ENCODE peak calls at places on chromosomes 4 and X, in ten cellular contexts. J is breast epithelium, Y is colonic mucosa, Z is lower lobe of right lung, I is uterus, D is SJSA1, F is left ventricle myocardium inferior, Q is Karpas-422, M is stomach, K is astrocyte. A is an unnamed sample. For H3K4me1, the result is how much of the 10 kb centered on the place peaks cover.

GRCh38 chrX:45722471-45722870 is 521.8 kb upstream of the DIPK2B start:
- DNase-seq in Q (no peak), F (no peak), D (no peak), K (peak), Y (no peak), I (no peak), Z (no peak), M (no peak), J (no peak), A (no peak)

GRCh38 chr4:119040711-119041185 is 94.9 kb upstream of the MYOZ2 start:
- DNase-seq in I (no peak), F (no peak), M (no peak), J (no peak), Z (no peak), Q (no peak), Y (no peak), K (peak), D (peak), A (no peak)

GRCh38 chr4:148243837-148244236 is 198.4 kb downstream of the NR3C2 start:
- DNase-seq in Y (peak), Q (no peak), I (no peak), K (no peak), F (no peak), Z (no peak), J (no peak), D (no peak), M (no peak), A (no peak)

GRCh38 chr4:151990201-151990600 is 229.4 kb upstream of the GATB start:
- DNase-seq in D (peak), I (no peak), K (peak), Q (no peak), Y (no peak), F (no peak), J (no peak), Z (no peak), M (no peak), A (no peak)

GRCh38 chrX:103792916-103793540 is 16.4 kb downstream of the PLP1 start:
- DNase-seq in K (peak), J (no peak), Q (no peak), I (no peak), M (no peak), F (no peak), D (no peak), Z (no peak), Y (no peak), A (no peak)

GRCh38 chrX:50168305-50168704 is 32.5 kb downstream of the AKAP4 start:
- DNase-seq in I (no peak), Z (no peak), Y (no peak), M (no peak), K (no peak), D (no peak), J (no peak), Q (no peak), F (no peak), A (no peak)

GRCh38 chr4:59553063-59553738 is 1646.9 kb upstream of the ADGRL3 start:
- DNase-seq in Z (no peak), K (peak), Y (no peak), I (no peak), D (peak), F (no peak), Q (no peak), M (no peak), J (no peak), A (peak)

GRCh38 chr4:153555730-153556440 is 89.7 kb downstream of the TMEM131L start:
- DNase-seq in I (peak), D (peak), K (peak), Y (peak), Q (no peak), F (peak), M (peak), Z (no peak), J (no peak), A (peak)

GRCh38 chr4:186886759-186887158 is 163.1 kb upstream of the FAT1 start:
- DNase-seq in Z (no peak), Y (no peak), J (no peak), M (no peak), D (peak), Q (no peak), I (no peak), K (no peak), F (no peak), A (no peak)

GRCh38 chrX:47078129-47079043 is at the start of gene RGN:
- DNase-seq in Y (peak), F (peak), D (no peak), Z (no peak), Q (no peak), J (no peak), K (no peak), M (peak), I (peak), A (peak)

GRCh38 chr4:38413524-38414341 is 250.3 kb upstream of the KLF3 start:
- DNase-seq in Z (no peak), K (no peak), Q (no peak), M (no peak), F (no peak), I (no peak), Y (no peak), J (no peak), D (no peak), A (no peak)

GRCh38 chrX:70208479-70208878 is 26.0 kb upstream of the AWAT1 start:
- DNase-seq in I (no peak), Z (no peak), F (no peak), Q (no peak), Y (no peak), J (no peak), K (peak), M (no peak), D (no peak), A (no peak)

GRCh38 chr4:93529692-93530091 is 298.9 kb upstream of the ATOH1 start:
- DNase-seq in F (no peak), J (no peak), D (no peak), Z (no peak), Y (no peak), I (no peak), M (no peak), Q (no peak), K (no peak), A (no peak)

GRCh38 chr4:88526221-88526815 is 2.7 kb upstream of the PYURF start:
- DNase-seq in M (no peak), I (no peak), F (no peak), Y (no peak), J (no peak), K (no peak), D (no peak), Q (peak), Z (no peak), A (no peak)

GRCh38 chrX:83916525-83916924 is 55.6 kb downstream of the CYLC1 start:
- DNase-seq in K (no peak), M (no peak), I (no peak), Z (no peak), F (no peak), Q (peak), J (no peak), D (peak), Y (no peak), A (no peak)

GRCh38 chr4:128517096-128517738 is 229.6 kb upstream of the PGRMC2 start:
- DNase-seq in F (no peak), Q (peak), J (no peak), Z (no peak), D (no peak), Y (no peak), K (no peak), I (no peak), M (no peak), A (no peak)

GRCh38 chrX:119753639-119754257 is 4.6 kb upstream of the SOWAHD start:
- DNase-seq in I (no peak), J (no peak), Z (no peak), D (no peak), Q (peak), Y (peak), F (no peak), K (no peak), M (no peak), A (no peak)

GRCh38 chr4:139560396-139561084 is 4.5 kb upstream of the SETD7 start:
- DNase-seq in Y (no peak), M (no peak), Z (no peak), J (no peak), F (no peak), K (no peak), I (peak), Q (peak), D (no peak), A (peak)

GRCh38 chrX:68999931-69000330 is 165.3 kb downstream of the PJA1 start:
- DNase-seq in J (no peak), I (no peak), M (no peak), Z (no peak), D (no peak), Q (no peak), F (no peak), K (no peak), Y (no peak), A (no peak)

GRCh38 chr4:140937866-140938265 is 181.7 kb upstream of the TBC1D9 start:
- DNase-seq in F (no peak), D (peak), I (no peak), Z (no peak), M (no peak), Q (no peak), K (peak), Y (no peak), J (no peak), A (no peak)

GRCh38 chr4:159384017-159384416 is 281.1 kb downstream of the RAPGEF2 start:
- DNase-seq in F (no peak), Q (no peak), D (no peak), K (no peak), Z (no peak), Y (no peak), J (no peak), M (no peak), I (no peak), A (no peak)

GRCh38 chr4:26879805-26880204 is 19.2 kb downstream of the STIM2 start:
- DNase-seq in D (no peak), K (no peak), F (no peak), J (no peak), I (no peak), Q (no peak), Z (no peak), M (no peak), Y (no peak), A (no peak)

GRCh38 chrX:123673813-123674212 is 59.0 kb downstream of the THOC2 start:
- DNase-seq in F (no peak), Y (no peak), D (no peak), M (no peak), K (no peak), J (no peak), Z (no peak), Q (no peak), I (no peak), A (no peak)

GRCh38 chr4:110639207-110640092 is 16.6 kb upstream of the PITX2 start:
- DNase-seq in Y (no peak), J (no peak), Z (peak), I (no peak), K (no peak), Q (no peak), M (no peak), D (no peak), F (no peak), A (no peak)

DNA sequence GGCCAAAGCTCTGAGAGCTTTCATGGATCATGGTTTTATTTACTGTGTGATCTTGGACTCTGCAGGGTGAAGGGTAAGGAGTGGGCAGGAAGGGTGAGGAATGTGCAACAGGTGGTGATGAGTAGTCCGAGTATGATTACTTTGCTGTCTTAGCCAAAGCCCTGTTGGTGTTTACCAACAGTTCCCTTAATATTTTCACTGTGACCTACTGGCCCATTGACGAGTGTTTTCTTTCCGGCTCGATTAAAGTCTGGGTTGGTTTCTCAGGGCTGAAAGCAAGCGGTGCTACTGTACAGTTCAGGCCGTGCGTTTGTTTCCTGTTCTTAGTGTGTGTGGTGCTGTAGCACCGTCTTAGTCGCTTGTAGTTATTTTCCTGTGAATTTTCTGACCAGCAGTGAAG is 2.6 kb downstream of the ARHGAP24 start:
- DNase-seq in K (no peak), M (no peak), Y (no peak), Z (no peak), J (no peak), F (no peak), Q (peak), D (no peak), I (no peak), A (no peak)
- H3K4me1 ChIP-seq in K (under half), M (under half), Y (under half), Z (under half), J (under half), F (under half), Q (half or more), D (under half), I (under half), A (under half)

DNA sequence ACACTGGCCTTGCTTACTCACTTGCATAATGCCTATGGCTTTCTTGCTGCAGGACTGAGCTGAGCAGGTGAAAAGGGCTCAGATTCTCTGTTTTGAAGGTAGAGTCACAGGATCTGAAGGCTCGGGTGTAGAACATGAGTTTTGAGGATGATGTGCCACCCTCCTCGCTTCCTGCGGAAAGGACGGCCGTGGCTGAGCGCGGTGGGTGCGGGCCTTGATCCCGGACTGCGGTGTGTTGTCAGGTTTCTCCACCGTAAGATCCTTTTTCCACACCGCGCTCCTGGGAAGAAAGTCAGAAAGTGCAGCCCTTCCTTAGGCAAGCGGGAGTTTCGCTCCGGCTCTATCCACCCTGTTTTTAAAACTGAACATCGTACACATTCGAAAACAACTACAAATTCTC is 36.2 kb downstream of the ZFP42 start:
- DNase-seq in J (no peak), D (no peak), Q (no peak), Y (no peak), I (no peak), Z (no peak), M (no peak), F (no peak), K (no peak), A (no peak)
- H3K27ac ChIP-seq in J (no peak), D (no peak), Q (no peak), Y (no peak), I (no peak), Z (no peak), M (no peak), F (no peak), K (no peak), A (no peak)

DNA sequence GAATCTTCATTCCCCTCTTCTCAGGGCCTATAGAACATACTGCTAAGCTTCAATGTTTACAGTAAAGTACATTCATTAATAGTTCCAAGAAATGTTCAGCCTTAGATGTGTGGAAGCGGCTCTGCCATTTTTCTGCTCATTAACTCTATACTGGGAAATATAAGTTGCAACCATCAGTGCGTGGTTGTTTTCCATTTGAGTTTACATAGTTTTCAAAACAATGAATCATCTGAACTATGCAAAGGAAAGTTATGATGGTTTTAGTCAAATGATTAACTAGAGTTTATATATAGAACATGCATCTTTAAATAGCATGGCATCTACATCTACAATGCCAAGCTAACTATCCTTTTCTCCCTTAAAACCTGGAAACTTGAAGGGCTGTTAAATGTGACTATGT is 29.6 kb downstream of the LEF1 start:
- DNase-seq in K (no peak), Z (no peak), J (no peak), Q (no peak), I (no peak), Y (no peak), F (no peak), D (no peak), M (no peak), A (no peak)
- H3K4me1 ChIP-seq in K (under half), Z (under half), J (under half), Q (under half), I (under half), Y (under half), F (under half), D (under half), M (under half), A (under half)

GRCh38 chr4:91636083-91636482 is 667.7 kb upstream of the GRID2 start:
- DNase-seq in J (no peak), F (no peak), M (no peak), Z (no peak), K (no peak), D (no peak), Y (no peak), Q (peak), I (no peak), A (no peak)

GRCh38 chr4:91630764-91631163 is 673.0 kb upstream of the GRID2 start:
- DNase-seq in M (no peak), Z (no peak), J (no peak), D (no peak), F (no peak), I (no peak), Q (peak), K (no peak), Y (no peak), A (no peak)

GRCh38 chr4:91630054-91630453 is 673.7 kb upstream of the GRID2 start:
- DNase-seq in Q (no peak), M (no peak), F (no peak), I (no peak), J (no peak), D (no peak), Y (no peak), Z (no peak), K (no peak), A (no peak)

GRCh38 chr4:91631335-91631734 is 672.4 kb upstream of the GRID2 start:
- DNase-seq in F (no peak), Q (peak), Y (no peak), D (no peak), I (no peak), M (no peak), K (no peak), Z (no peak), J (no peak), A (no peak)
- H3K27ac ChIP-seq in F (no peak), Q (no peak), Y (no peak), D (no peak), I (no peak), M (no peak), K (no peak), Z (no peak), J (no peak), A (no peak)

GRCh38 chr4:6272863-6273660 is 3.4 kb downstream of the WFS1 start:
- DNase-seq in D (peak), Z (peak), K (peak), M (no peak), Q (no peak), J (no peak), F (no peak), I (peak), Y (no peak), A (no peak)
- H3K4me1 ChIP-seq in D (half or more), Z (half or more), K (under half), M (half or more), Q (under half), J (under half), F (half or more), I (under half), Y (under half), A (half or more)

DNA sequence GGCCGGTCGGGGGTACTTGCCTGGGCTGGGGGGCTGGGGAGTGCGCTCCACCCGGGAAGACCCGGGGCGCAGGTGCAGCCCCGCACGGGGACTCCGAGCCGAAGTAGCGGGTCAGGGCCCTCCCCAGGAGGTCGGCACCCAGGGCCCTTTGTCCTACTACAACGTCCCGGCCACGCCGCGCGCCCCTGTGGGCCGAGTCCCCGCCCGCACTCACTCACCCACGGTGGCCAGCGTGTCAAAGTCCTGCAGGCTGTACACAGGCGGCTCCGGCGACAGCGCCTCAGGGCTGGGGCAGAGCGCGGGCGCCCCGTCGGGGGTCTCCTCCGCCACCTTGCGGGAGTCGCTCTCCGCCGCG is 602 bp downstream of the PRKX start:
- DNase-seq in F (peak), K (no peak), I (no peak), D (no peak), Z (peak), M (no peak), J (no peak), Y (peak), Q (peak), A (no peak)
- H3K27ac ChIP-seq in F (peak), K (no peak), I (peak), D (no peak), Z (peak), M (peak), J (peak), Y (peak), Q (peak), A (peak)

GRCh38 chr4:23887989-23888388 is 1.9 kb downstream of the PPARGC1A start:
- DNase-seq in I (no peak), M (no peak), J (no peak), Q (no peak), Y (no peak), Z (no peak), D (no peak), K (no peak), F (no peak), A (no peak)

GRCh38 chr4:23884261-23884660 is 5.6 kb downstream of the PPARGC1A start:
- DNase-seq in F (no peak), I (no peak), J (no peak), K (no peak), Y (no peak), Q (no peak), M (no peak), Z (no peak), D (no peak), A (no peak)

GRCh38 chr4:23887173-23887572 is 2.7 kb downstream of the PPARGC1A start:
- DNase-seq in Z (no peak), I (no peak), D (no peak), K (no peak), Y (no peak), J (no peak), Q (no peak), M (no peak), F (no peak), A (no peak)

GRCh38 chr4:23884731-23885130 is 5.1 kb downstream of the PPARGC1A start:
- DNase-seq in J (no peak), M (no peak), D (no peak), Z (no peak), F (no peak), Y (no peak), I (no peak), Q (no peak), K (peak), A (no peak)

DNA sequence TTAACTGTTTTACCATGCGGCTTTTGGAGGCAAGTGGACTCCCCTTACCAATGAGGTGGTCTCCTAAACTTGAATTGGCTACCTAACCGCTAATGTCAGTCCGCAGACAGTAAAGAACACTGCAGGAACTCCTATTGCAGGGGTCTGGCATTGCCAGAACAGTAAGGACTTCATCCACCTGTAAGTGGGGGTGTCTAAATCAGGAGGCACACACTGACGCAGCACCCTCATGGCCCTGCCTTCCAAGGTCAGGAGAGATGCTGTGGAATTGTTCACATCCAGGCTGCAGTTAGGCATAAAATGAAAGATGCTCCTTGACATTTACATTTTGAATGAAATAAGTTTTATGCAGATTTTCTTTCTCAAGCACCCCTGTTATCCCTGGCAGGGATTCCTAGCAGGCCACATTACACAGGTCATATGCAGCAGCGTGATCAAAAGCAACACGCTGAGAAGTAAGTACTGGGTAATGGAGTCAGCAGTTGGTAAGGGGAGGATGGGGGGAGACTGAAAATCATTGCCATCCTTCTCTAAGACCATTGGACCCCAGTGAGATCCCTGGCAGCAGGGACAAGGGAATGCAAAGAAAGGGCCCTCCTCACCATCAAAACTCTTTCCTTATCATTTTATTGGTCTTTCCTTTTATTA is 3.8 kb downstream of the PPARGC1A start:
- DNase-seq in Q (no peak), K (no peak), M (no peak), Z (no peak), Y (no peak), I (no peak), F (no peak), D (no peak), J (no peak), A (no peak)
- H3K4me1 ChIP-seq in Q (under half), K (under half), M (under half), Z (under half), Y (under half), I (under half), F (half or more), D (under half), J (under half), A (under half)